ENCODE peak calls at places on chromosomes 16 and 17, in five cellular contexts. Y, V, H, J and P are unnamed samples.

GRCh38 chr17:57861000-57861736 is 11.3 kb upstream of the MRPS23 start:
- DNase-seq in V (peak), H (peak), J (no peak), Y (peak), P (peak)

GRCh38 chr16:47956881-47957280 is 198.9 kb downstream of the ABCC12 start:
- DNase-seq in J (no peak), Y (no peak), V (no peak), H (no peak), P (no peak)

GRCh38 chr17:82529914-82530300 is 10.4 kb downstream of the FOXK2 start:
- DNase-seq in J (no peak), H (no peak), V (no peak), Y (no peak), P (no peak)

GRCh38 chr16:29852654-29853053 is 10.4 kb downstream of the CDIPT start:
- DNase-seq in V (no peak), Y (peak), J (no peak), H (peak), P (no peak)

GRCh38 chr17:70059076-70059475 is 15.9 kb upstream of the KCNJ16 start:
- DNase-seq in J (no peak), V (no peak), Y (no peak), H (no peak), P (no peak)

GRCh38 chr16:31472559-31473203 is 729 bp downstream of the TGFB1I1 start:
- DNase-seq in J (no peak), H (peak), V (no peak), Y (peak), P (peak)

GRCh38 chr17:38415250-38416194 is 12.7 kb upstream of the ARHGAP23 start:
- DNase-seq in Y (no peak), J (no peak), H (no peak), V (no peak), P (no peak)

GRCh38 chr17:82765357-82765756 is 13.5 kb downstream of the TBCD start:
- DNase-seq in H (no peak), Y (no peak), V (no peak), J (no peak), P (no peak)

GRCh38 chr17:70848785-70849184 is 679.5 kb downstream of the KCNJ2 start:
- DNase-seq in Y (no peak), H (no peak), V (no peak), J (no peak), P (no peak)

GRCh38 chr17:17179371-17179827 is 26.7 kb downstream of the PLD6 start:
- DNase-seq in J (no peak), V (no peak), Y (no peak), H (no peak), P (no peak)